ENCODE peak calls at places on chromosomes 12 and 14, in five cellular contexts. U is K562, P is ascending aorta, Q is neural progenitor cell, M is PC-3. L is an unnamed sample.

GRCh38 chr12:51320695-51321320 is 3.2 kb downstream of the BIN2 start:
- DNase-seq in M (no peak), Q (peak; percentile 86), U (peak; percentile 85), P (no peak), L (peak; percentile 23)

GRCh38 chr12:121499929-121500793 is 80.7 kb downstream of the KDM2B start:
- DNase-seq in Q (peak; percentile 81), U (peak; percentile 89), P (peak; percentile 88), M (peak; percentile 83), L (peak; percentile 76)

GRCh38 chr14:100612879-100613455 is 25.8 kb upstream of the BEGAIN start:
- DNase-seq in U (peak; percentile 26), M (no peak), Q (no peak), P (no peak), L (no peak)

GRCh38 chr12:68790952-68791234 is 17.1 kb upstream of the MDM2 start:
- DNase-seq in P (no peak), M (no peak), Q (no peak), U (no peak), L (no peak)

GRCh38 chr14:32560213-32560857 is 231.2 kb downstream of the AKAP6 start:
- DNase-seq in U (peak; percentile 46), M (peak; percentile 84), Q (peak; percentile 82), P (peak; percentile 72), L (peak; percentile 92)

GRCh38 chr12:12172106-12172511 is 94.7 kb downstream of the LRP6 start:
- DNase-seq in M (peak; percentile 42), P (no peak), U (no peak), Q (no peak), L (peak; percentile 7)

GRCh38 chr12:39348523-39348922 is 94.4 kb downstream of the KIF21A start:
- DNase-seq in P (no peak), M (no peak), Q (no peak), U (no peak), L (no peak)

GRCh38 chr14:39097159-39097558 is 5.9 kb downstream of the SEC23A start:
- DNase-seq in Q (no peak), P (no peak), M (no peak), U (no peak), L (peak; percentile 2)

GRCh38 chr12:24554612-24555300 is 394.1 kb downstream of the BCAT1 start:
- DNase-seq in Q (no peak), P (no peak), M (no peak), U (no peak), L (no peak)

GRCh38 chr12:102417055-102417454 is 63.3 kb downstream of the IGF1 start:
- DNase-seq in U (no peak), P (no peak), Q (no peak), M (no peak), L (no peak)

DNA sequence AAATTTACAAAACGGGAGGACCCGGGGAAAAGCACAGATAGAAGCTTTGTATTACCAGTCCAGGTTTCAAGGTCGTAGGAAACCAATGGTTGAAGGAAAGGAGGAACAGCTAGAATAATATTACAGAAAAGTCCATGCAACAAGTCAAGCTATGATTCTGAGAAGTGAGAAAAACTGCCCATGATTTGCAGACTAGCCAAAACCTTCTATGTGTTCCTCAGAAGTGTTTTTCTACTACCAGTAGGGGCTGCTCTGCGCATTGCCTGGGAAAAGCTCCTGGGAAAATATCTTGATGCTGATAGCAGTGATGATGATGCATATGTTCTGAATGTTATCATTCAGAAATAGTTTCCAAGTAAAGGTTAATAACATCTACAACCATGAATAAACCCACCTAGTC is 2.2 kb downstream of the PDZRN4 start:
- DNase-seq in M (peak; percentile 44), P (no peak), U (peak; percentile 4), Q (peak; percentile 55), L (peak; percentile 65)
- TF ChIP-seq CTCF in M (peak; percentile 59), P (peak; percentile 65), U (peak; percentile 20), Q (peak; percentile 68), L (peak; percentile 45)

GRCh38 chr14:89365071-89365801 is 51.8 kb downstream of the FOXN3 start:
- DNase-seq in Q (no peak), P (no peak), M (no peak), U (no peak), L (no peak)
- H3K4me3 ChIP-seq in Q (no peak overlapping the region), P (no peak overlapping the region), M (no peak overlapping the region), U (no peak overlapping the region), L (no peak overlapping the region)

GRCh38 chr12:90622431-90622830 is 332.5 kb downstream of the CCER1 start:
- DNase-seq in U (no peak), M (no peak), Q (no peak), P (no peak), L (no peak)

GRCh38 chr12:90618606-90619005 is 336.4 kb downstream of the CCER1 start:
- DNase-seq in M (peak; percentile 46), U (no peak), Q (no peak), P (no peak), L (no peak)

GRCh38 chr12:90627180-90627896 is 327.6 kb downstream of the CCER1 start:
- DNase-seq in P (no peak), Q (no peak), M (no peak), U (no peak), L (no peak)

GRCh38 chr12:90619943-90620342 is 335.0 kb downstream of the CCER1 start:
- DNase-seq in M (peak; percentile 11), U (no peak), P (no peak), Q (no peak), L (no peak)

GRCh38 chr12:90621927-90622326 is 333.0 kb downstream of the CCER1 start:
- DNase-seq in Q (no peak), M (peak; percentile 14), P (no peak), U (no peak), L (peak; percentile 25)
- H3K9me3 ChIP-seq in Q (no peaks in the 10 kb centered on the region), M (no peaks in the 10 kb centered on the region), P (no peaks in the 10 kb centered on the region), U (no peaks in the 10 kb centered on the region), L (no peaks in the 10 kb centered on the region)

GRCh38 chr14:66507722-66508546 is at the start of gene GPHN:
- DNase-seq in U (peak; percentile 89), M (peak; percentile 98), Q (peak; percentile 96), P (peak; percentile 98), L (peak; percentile 97)
- TF ChIP-seq CTCF in U (no peak), M (no peak), Q (no peak), P (peak; percentile 43), L (peak; percentile 23)

DNA sequence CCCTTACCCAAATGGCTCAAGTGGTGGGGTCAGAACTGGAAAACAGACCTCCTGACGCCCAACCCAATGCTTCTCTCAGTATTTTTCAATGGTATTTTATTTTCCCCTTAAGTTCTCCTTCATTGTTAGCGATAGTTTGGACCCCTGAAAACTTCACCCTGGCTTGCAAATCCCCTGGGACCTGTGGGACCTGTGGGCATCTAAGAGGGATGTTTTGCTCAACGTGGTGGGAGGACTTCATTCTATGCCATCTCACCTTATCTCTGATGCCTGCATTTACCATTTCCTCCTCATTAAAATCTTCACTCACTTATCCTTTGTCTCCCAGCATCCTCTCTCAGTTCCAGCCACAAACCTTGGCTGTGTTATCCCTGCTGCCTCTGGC is 59.4 kb upstream of the GZMB start:
- DNase-seq in M (no peak), U (no peak), Q (no peak), P (no peak), L (no peak)
- H3K4me3 ChIP-seq in M (no peak overlapping the region), U (no peak overlapping the region), Q (no peak overlapping the region), P (no peak overlapping the region), L (no peak overlapping the region)

DNA sequence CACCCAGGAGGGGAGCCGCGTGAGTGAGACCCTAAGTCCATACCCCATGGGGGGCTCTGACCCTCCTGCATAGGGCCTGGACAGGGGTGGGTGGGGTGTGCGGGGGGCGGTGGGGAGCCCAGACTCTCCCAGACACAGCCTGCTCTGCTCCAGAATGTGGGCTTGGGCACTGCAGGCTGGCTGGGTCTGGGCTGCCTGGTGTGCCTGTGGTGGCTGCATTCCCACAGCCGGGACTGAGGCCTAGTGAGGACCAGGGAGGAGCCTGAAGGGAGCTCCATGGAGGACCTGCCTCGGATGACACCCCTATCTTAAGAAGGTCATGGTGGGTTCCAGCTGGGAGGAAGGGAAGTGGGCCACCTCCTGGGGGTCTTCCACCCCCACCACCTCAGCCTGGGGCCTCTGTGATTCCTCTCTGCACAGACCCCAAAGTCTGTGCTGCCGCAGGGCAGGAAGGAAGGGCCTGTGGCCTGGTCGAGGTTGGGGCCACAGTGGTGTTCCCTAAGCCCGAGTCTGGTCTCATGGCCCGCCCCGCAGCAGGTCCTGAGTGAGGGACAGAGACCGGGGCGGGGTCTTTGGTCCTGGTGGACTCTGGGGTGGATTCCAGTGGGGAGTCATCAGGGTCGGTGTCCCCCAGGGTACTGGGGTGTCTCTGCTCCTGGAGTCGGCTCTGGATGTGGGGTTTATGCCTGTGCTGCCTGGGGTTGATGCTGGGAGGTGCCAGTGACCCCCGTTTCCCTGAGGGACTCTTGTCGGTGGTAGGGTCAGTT is 392.3 kb downstream of the TMEM121 start:
- DNase-seq in U (peak; percentile 0), M (no peak), P (no peak), Q (no peak), L (no peak)
- H3K9me3 ChIP-seq in U (no peaks in the 10 kb centered on the region), M (no peaks in the 10 kb centered on the region), P (no peaks in the 10 kb centered on the region), Q (peaks cover 9% of the 10 kb centered on the region), L (no peaks in the 10 kb centered on the region)

GRCh38 chr12:53268009-53268636 is at the start of gene ESPL1:
- DNase-seq in Q (peak; percentile 96), P (peak; percentile 87), M (peak; percentile 71), U (peak; percentile 90), L (peak; percentile 82)
- TF ChIP-seq CTCF in Q (peak; percentile 61), P (peak; percentile 26), M (peak; percentile 19), U (peak; percentile 69), L (peak; percentile 30)

DNA sequence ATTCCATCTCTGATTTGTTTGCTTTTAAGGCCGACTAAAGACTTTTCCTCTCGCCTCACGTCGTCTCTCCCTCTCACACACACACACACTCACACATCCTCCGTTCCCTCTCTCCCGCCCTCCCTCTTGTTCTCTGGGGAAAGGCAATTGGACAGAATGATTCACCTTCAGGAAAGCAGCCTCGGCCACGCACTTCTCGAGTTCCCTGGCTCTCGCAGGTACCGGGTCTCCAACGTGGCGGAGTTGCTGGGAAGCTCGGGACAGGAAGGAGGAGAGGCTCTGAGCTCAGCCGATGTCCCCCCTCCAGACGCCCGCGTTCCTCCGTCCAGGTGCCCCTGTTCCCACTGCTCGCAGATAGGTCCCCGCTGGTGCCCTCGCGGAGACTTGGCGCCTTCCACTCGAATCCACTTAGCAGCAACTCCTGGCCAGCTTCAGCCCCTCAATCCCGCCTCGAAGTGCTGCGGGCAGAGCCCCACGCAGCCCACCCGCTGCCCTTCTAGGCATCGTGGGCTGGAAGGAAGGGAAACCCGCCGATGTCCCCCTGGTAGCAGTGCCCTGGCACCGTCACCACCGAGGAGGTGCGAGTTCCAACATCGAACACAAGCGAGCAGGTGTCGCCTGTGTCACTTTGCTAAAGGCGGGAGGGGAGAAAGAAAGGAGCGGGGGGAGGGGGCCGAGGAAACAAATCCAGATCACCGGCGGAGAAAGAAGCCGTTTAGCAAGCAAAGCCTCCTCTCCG is 68.3 kb upstream of the USP15 start:
- DNase-seq in U (no peak), M (no peak), Q (peak; percentile 55), P (peak; percentile 67), L (peak; percentile 10)
- H3K4me3 ChIP-seq in U (no peak overlapping the region), M (peak overlapping the region; percentile 61), Q (peak overlapping the region; percentile 65), P (peak overlapping the region; percentile 70), L (peak overlapping the region; percentile 39)

GRCh38 chr14:105929327-105930081 is 403.1 kb downstream of the TMEM121 start:
- DNase-seq in U (peak; percentile 1), M (no peak), Q (no peak), P (peak; percentile 52), L (no peak)
- H3K9me3 ChIP-seq in U (no peaks in the 10 kb centered on the region), M (no peaks in the 10 kb centered on the region), Q (peaks cover 11% of the 10 kb centered on the region), P (no peaks in the 10 kb centered on the region), L (no peaks in the 10 kb centered on the region)

L was measured in cardiac muscle cell.